ENCODE peak calls at places on chromosome 5, in six cellular contexts. W is nephron progenitor cell, G is fibroblast of lung, E is cardiac fibroblast, L is fibroblast of mammary gland, S is mucosa of descending colon. V is an unnamed sample.

GRCh38 chr5:125326114-125326513 is 579.7 kb upstream of the ZNF608 start:
- DNase-seq in S (peak), G (peak), L (peak), E (peak), W (no peak), V (no peak)

GRCh38 chr5:8844206-8844605 is 701.7 kb downstream of the SEMA5A start:
- DNase-seq in L (no peak), W (no peak), S (no peak), G (no peak), E (no peak), V (no peak)

GRCh38 chr5:50786073-50786472 is 119.6 kb downstream of the PARP8 start:
- DNase-seq in S (no peak), G (no peak), E (peak), W (no peak), L (peak), V (no peak)

GRCh38 chr5:8340739-8341344 is 471.9 kb downstream of the MTRR start:
- DNase-seq in G (peak), S (peak), L (peak), E (peak), W (no peak), V (no peak)

GRCh38 chr5:143575264-143575663 is 171.8 kb upstream of the NR3C1 start:
- DNase-seq in S (no peak), E (no peak), L (no peak), W (no peak), G (no peak), V (no peak)

GRCh38 chr5:114113604-114114003 is 248.3 kb upstream of the KCNN2 start:
- DNase-seq in L (no peak), G (no peak), S (no peak), E (no peak), W (no peak), V (no peak)

GRCh38 chr5:31581498-31582099 is 49.5 kb downstream of the C5orf22 start:
- DNase-seq in S (peak), E (peak), L (peak), W (no peak), G (peak), V (no peak)

GRCh38 chr5:15600035-15600434 is 100.1 kb downstream of the FBXL7 start:
- DNase-seq in G (peak), S (no peak), E (no peak), W (no peak), L (no peak), V (no peak)

GRCh38 chr5:39187873-39188731 is 31.3 kb downstream of the FYB1 start:
- DNase-seq in W (no peak), G (no peak), L (no peak), S (no peak), E (no peak), V (no peak)

GRCh38 chr5:128216860-128217531 is 133.4 kb downstream of the SLC12A2 start:
- DNase-seq in E (peak), S (no peak), G (peak), W (no peak), L (peak), V (no peak)

GRCh38 chr5:137629646-137630045 is 106.2 kb downstream of the KLHL3 start:
- DNase-seq in S (no peak), W (peak), G (peak), E (peak), L (peak), V (no peak)

GRCh38 chr5:135127604-135128240 is 93.7 kb upstream of the PITX1 start:
- DNase-seq in G (peak), S (peak), W (no peak), L (peak), E (peak), V (no peak)

GRCh38 chr5:65801332-65801731 is 79.3 kb downstream of the NLN start:
- DNase-seq in S (no peak), E (peak), L (peak), W (no peak), G (peak), V (no peak)

GRCh38 chr5:45507174-45507573 is 189.0 kb downstream of the HCN1 start:
- DNase-seq in W (no peak), E (no peak), G (no peak), S (no peak), L (no peak), V (peak)

GRCh38 chr5:178777557-178777956 is 47.1 kb upstream of the ZNF354A start:
- DNase-seq in E (no peak), W (no peak), L (no peak), S (peak), G (no peak), V (no peak)

GRCh38 chr5:136516617-136517016 is 151.3 kb upstream of the TRPC7 start:
- DNase-seq in E (no peak), L (no peak), G (no peak), W (no peak), S (no peak), V (no peak)

DNA sequence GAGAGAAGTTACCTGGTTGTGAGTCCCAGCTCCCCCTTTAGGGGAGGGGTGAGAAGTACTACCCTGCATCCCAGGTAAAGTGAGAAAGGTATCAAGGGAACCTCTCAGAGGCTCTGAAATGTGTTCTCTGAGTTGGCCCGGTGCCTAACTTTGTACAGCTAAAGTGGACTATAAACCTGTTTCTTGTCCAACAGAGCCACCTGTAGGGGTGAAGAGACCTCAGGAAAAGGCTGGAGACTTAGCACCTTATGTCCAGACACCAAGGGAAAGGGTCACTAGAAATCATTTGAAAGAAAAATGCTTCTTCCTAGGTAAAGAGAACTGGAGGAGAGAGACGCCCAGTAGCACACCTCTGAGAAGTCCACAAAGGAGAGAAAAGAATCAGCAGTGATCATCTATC is 108.3 kb upstream of the KIF2A start:
- DNase-seq in L (no peak), G (no peak), E (no peak), S (no peak), W (no peak), V (no peak)
- TF ChIP-seq CTCF in L (no peak), G (no peak), E (no peak), S (no peak), W (no peak), V (no peak)

GRCh38 chr5:152285764-152286163 is 119.3 kb downstream of the NMUR2 start:
- DNase-seq in W (no peak), E (no peak), G (no peak), S (no peak), L (no peak), V (no peak)
- TF ChIP-seq CTCF in W (no peak), E (no peak), G (no peak), S (no peak), L (no peak), V (no peak)

GRCh38 chr5:41844502-41844901 is 25.7 kb downstream of the OXCT1 start:
- DNase-seq in W (no peak), E (no peak), L (no peak), G (no peak), S (no peak), V (no peak)

GRCh38 chr5:41842777-41843176 is 27.4 kb downstream of the OXCT1 start:
- DNase-seq in L (no peak), G (no peak), E (no peak), S (no peak), W (no peak), V (no peak)

GRCh38 chr5:41848983-41849382 is 21.2 kb downstream of the OXCT1 start:
- DNase-seq in G (no peak), L (no peak), S (no peak), W (no peak), E (no peak), V (no peak)

GRCh38 chr5:41841325-41841724 is 28.9 kb downstream of the OXCT1 start:
- DNase-seq in G (no peak), L (no peak), W (no peak), S (no peak), E (no peak), V (no peak)

GRCh38 chr5:41843456-41844112 is 26.6 kb downstream of the OXCT1 start:
- DNase-seq in S (peak), E (peak), G (peak), W (peak), L (peak), V (no peak)
- TF ChIP-seq CTCF in S (peak), E (peak), G (peak), W (peak), L (peak), V (peak)

DNA sequence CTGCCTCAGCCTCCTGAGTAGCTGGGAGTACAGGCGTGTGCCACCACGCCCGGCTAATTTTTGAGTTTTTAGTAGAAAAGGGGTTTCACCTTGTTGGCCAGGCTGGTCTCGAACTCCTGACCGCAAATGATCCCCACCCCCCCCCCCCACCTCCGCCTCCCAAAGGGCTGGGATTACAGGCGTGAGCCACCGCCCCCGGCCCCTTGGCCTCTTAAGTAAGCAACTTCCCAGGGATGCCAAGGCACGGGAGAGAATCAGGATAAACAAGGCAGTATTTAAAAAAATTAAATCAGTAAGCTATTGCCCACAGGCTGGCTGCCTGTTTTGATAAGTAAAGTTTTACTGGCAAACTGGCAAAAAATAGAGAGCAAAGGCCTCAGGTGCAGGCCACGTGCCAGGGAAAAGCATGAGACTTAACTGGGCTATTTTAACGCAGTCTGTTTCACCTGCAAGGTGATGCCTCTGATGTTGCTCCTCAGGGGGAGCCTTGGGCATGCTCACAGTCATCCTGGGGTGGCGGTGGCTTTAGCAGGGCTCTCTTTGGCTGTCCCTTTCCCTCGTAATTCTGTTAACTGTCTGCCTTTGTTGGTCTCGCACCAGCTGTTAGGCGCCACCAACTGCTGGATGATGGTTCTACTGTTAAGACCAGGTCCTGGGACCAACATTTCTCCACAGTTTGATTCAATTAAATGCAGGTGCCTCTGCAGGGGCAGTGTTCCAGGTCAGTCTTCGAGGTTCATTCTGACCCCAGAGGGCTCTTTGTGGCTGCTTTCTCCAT is 19.4 kb upstream of the RNF130 start:
- DNase-seq in G (peak), L (peak), W (no peak), S (peak), E (peak), V (no peak)
- TF ChIP-seq CTCF in G (no peak), L (no peak), W (no peak), S (no peak), E (peak), V (peak)

GRCh38 chr5:82467006-82467561 is 188.9 kb upstream of the RPS23 start:
- DNase-seq in L (peak), W (no peak), S (no peak), G (no peak), E (peak), V (no peak)
- TF ChIP-seq CTCF in L (peak), W (no peak), S (no peak), G (peak), E (peak), V (no peak)

GRCh38 chr5:132427285-132428146 is 58.0 kb downstream of the SLC22A5 start:
- DNase-seq in E (no peak), G (no peak), L (no peak), S (peak), W (no peak), V (peak)
- TF ChIP-seq CTCF in E (no peak), G (no peak), L (no peak), S (no peak), W (no peak), V (no peak)

GRCh38 chr5:150253416-150254208 is 36.0 kb downstream of the CAMK2A start:
- DNase-seq in S (no peak), G (no peak), W (no peak), L (no peak), E (no peak), V (no peak)
- TF ChIP-seq CTCF in S (no peak), G (no peak), W (no peak), L (no peak), E (no peak), V (no peak)

V was measured in glutamatergic neuron.